ENCODE peak calls at places on chromosomes 16 and 17, in four cellular contexts. D is T-helper 1 cell, N is left ventricle myocardium inferior, M is ELF-1. R is an unnamed sample.

GRCh38 chr17:17693253-17693954 is 12.1 kb downstream of the RAI1 start:
- DNase-seq in M (peak), D (no peak), N (peak), R (no peak)

GRCh38 chr17:17782425-17783120 is 54.2 kb downstream of the SREBF1 start:
- DNase-seq in M (peak), N (no peak), D (no peak), R (no peak)

GRCh38 chr17:11928436-11928835 is 68.8 kb downstream of the ZNF18 start:
- DNase-seq in D (no peak), N (no peak), M (peak), R (no peak)

GRCh38 chr17:8835631-8836364 is 31.7 kb downstream of the PIK3R6 start:
- DNase-seq in D (no peak), N (no peak), M (no peak), R (no peak)

GRCh38 chr16:50984688-50985087 is 166.4 kb downstream of the SALL1 start:
- DNase-seq in M (no peak), D (no peak), N (no peak), R (no peak)

GRCh38 chr16:7303014-7303676 is 29.5 kb upstream of the RBFOX1 start:
- DNase-seq in D (no peak), N (peak), M (peak), R (no peak)

GRCh38 chr17:29237476-29238132 is 9.1 kb upstream of the CRYBA1 start:
- DNase-seq in N (no peak), M (no peak), D (no peak), R (no peak)

GRCh38 chr17:15377608-15378007 is 36.2 kb upstream of the TEKT3 start:
- DNase-seq in M (peak), D (no peak), N (no peak), R (no peak)

GRCh38 chr16:29804455-29805231 is 1.7 kb upstream of the MAZ start:
- DNase-seq in D (no peak), M (no peak), N (peak), R (no peak)

GRCh38 chr16:13307255-13307654 is 405.9 kb downstream of the SHISA9 start:
- DNase-seq in M (no peak), D (no peak), N (no peak), R (no peak)

GRCh38 chr17:7383742-7384488 is 3.0 kb downstream of the TNK1 start:
- DNase-seq in M (peak), N (peak), D (peak), R (peak)

GRCh38 chr17:42276609-42277341 is 584 bp upstream of the STAT5B start:
- DNase-seq in N (peak), D (peak), M (peak), R (peak)

GRCh38 chr16:46757339-46758050 is 9.4 kb upstream of the MYLK3 start:
- DNase-seq in N (peak), D (no peak), M (peak), R (no peak)